ENCODE peak calls at places on chromosome 4, in six cellular contexts. D, L, Y, Z, O and M are unnamed samples.

GRCh38 chr4:161581262-161581661 is 582.5 kb downstream of the FSTL5 start:
- DNase-seq in Z (no peak), Y (no peak), O (no peak), L (no peak), D (no peak), M (no peak)

GRCh38 chr4:120750152-120750525 is 172.4 kb downstream of the PRDM5 start:
- DNase-seq in O (no peak), Z (no peak), Y (no peak), D (no peak), L (no peak), M (no peak)

GRCh38 chr4:140637836-140638235 is 69.1 kb upstream of the UCP1 start:
- DNase-seq in Z (no peak), O (peak; percentile 60), Y (peak; percentile 72), L (peak; percentile 41), D (peak; percentile 79), M (no peak)

GRCh38 chr4:185911556-185912064 is 99.6 kb upstream of the SORBS2 start:
- DNase-seq in O (no peak), Y (no peak), Z (peak; percentile 4), L (no peak), D (no peak), M (no peak)

GRCh38 chr4:121053601-121054143 is 18.7 kb downstream of the NDNF start:
- DNase-seq in D (no peak), Y (no peak), Z (no peak), O (no peak), L (no peak), M (peak; percentile 15)

GRCh38 chr4:170014359-170015008 is 11.7 kb downstream of the MFAP3L start:
- DNase-seq in Y (no peak), O (no peak), Z (no peak), D (no peak), L (no peak), M (no peak)

GRCh38 chr4:56686537-56687231 is 5.6 kb upstream of the HOPX start:
- DNase-seq in L (no peak), Y (no peak), D (no peak), O (no peak), Z (no peak), M (no peak)

GRCh38 chr4:67723949-67724348 is 23.0 kb upstream of the UBA6 start:
- DNase-seq in D (peak; percentile 78), Z (no peak), O (peak; percentile 37), L (peak; percentile 82), Y (no peak), M (no peak)

GRCh38 chr4:1051472-1051871 is 40.0 kb downstream of the FGFRL1 start:
- DNase-seq in Y (no peak), L (peak; percentile 17), O (no peak), D (no peak), Z (no peak), M (no peak)

GRCh38 chr4:140068247-140068646 is 85.7 kb downstream of the MAML3 start:
- DNase-seq in D (no peak), L (no peak), Z (no peak), Y (no peak), O (no peak), M (no peak)

GRCh38 chr4:173001571-173001970 is 167.0 kb upstream of the GALNT7 start:
- DNase-seq in Z (peak; percentile 82), D (no peak), Y (no peak), L (no peak), O (no peak), M (peak; percentile 69)

GRCh38 chr4:1156069-1156468 is 16.3 kb downstream of the SPON2 start:
- DNase-seq in D (no peak), Z (no peak), L (no peak), Y (no peak), O (no peak), M (no peak)

GRCh38 chr4:82419451-82419850 is 10.8 kb downstream of the HNRNPDL start:
- DNase-seq in Y (no peak), O (no peak), D (no peak), L (no peak), Z (no peak), M (no peak)

GRCh38 chr4:24686866-24687672 is 102.7 kb upstream of the DHX15 start:
- DNase-seq in Y (peak; percentile 65), O (peak; percentile 60), D (peak; percentile 78), Z (no peak), L (peak; percentile 66), M (peak; percentile 44)

GRCh38 chr4:118036336-118036735 is 2.0 kb downstream of the NDST3 start:
- DNase-seq in Z (no peak), Y (no peak), L (no peak), D (no peak), O (no peak), M (no peak)

GRCh38 chr4:159010563-159011260 is 92.2 kb upstream of the RAPGEF2 start:
- DNase-seq in L (no peak), Z (peak; percentile 67), Y (no peak), O (no peak), D (no peak), M (peak; percentile 64)

DNA sequence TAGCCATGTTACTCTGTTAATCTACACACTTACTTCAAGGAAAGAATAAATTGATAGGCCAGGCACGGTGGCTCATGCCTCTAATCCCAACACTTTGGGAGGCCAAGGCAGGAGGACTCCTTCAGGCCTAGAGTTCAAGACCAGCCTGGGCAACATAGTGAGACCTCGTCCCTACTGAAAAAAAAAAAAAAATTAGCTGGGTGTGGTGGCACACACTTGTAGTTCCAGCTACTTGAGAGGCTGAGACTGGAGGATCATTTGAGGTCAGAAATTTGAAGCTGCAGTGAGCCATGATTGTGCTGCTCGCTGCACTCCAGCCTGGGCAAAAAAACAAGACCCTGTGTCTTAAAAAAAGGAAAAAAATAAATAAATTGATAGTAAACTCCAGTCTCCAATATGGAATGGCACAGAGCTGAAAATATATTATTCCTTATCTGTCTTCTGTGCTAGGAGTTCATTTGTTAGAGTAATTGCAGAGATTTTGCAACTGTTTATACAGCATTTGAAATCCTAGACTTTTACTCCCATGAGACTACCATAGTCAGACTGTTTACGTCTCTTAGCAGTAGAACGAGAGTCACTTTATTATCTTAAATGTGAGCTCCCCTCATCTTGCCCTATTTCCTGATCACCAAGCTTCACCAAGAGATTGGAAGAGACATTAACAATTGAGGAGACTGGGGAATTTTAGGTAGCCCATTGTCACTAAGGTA is 18.8 kb upstream of the TMEM131L start:
- DNase-seq in Z (peak; percentile 83), L (no peak), O (no peak), Y (no peak), D (no peak), M (no peak)
- H3K4me2 ChIP-seq in Z (peak overlapping the region; percentile 95), L (no peak overlapping the region), O (no peak overlapping the region), Y (no peak overlapping the region), D (no peak overlapping the region), M (no peak overlapping the region)

GRCh38 chr4:165834116-165834515 is 38.9 kb upstream of the TLL1 start:
- DNase-seq in Y (no peak), L (no peak), D (no peak), O (no peak), Z (no peak), M (no peak)
- H4K20me1 ChIP-seq in Y (no peaks in the 10 kb centered on the region), L (no peaks in the 10 kb centered on the region), D (no peaks in the 10 kb centered on the region), O (no peaks in the 10 kb centered on the region), Z (no peaks in the 10 kb centered on the region), M (no peaks in the 10 kb centered on the region)

GRCh38 chr4:34733185-34733916 is 1511.0 kb downstream of the ARAP2 start:
- DNase-seq in Y (no peak), O (no peak), Z (no peak), D (peak; percentile 2), L (no peak), M (peak; percentile 7)

GRCh38 chr4:34732170-34732569 is 1512.1 kb downstream of the ARAP2 start:
- DNase-seq in D (no peak), L (no peak), O (no peak), Y (no peak), Z (no peak), M (no peak)

GRCh38 chr4:34731045-34731444 is 1513.3 kb downstream of the ARAP2 start:
- DNase-seq in Y (no peak), O (no peak), D (no peak), L (no peak), Z (no peak), M (no peak)

DNA sequence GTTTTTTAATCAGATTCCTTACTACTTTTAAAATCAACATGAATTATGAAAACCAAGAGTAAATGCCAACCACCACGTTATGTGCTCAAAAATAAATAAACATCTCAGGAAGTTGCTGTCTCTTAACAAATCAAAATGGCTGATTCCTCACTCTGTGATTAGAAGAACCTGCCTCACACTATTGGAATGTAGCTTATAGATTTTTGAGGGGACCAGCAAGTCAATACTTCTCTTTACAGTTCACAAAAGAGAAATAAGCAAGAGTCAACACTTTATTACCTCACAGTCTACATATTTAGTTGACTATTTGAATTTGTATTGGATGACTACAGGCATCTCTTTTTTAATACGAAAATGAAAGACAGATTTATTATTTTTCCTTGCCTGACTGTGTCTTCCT is 1511.7 kb downstream of the ARAP2 start:
- DNase-seq in L (no peak), O (no peak), D (no peak), Z (no peak), Y (no peak), M (no peak)
- H2AFZ ChIP-seq in L (no peak overlapping the region), O (no peak overlapping the region), D (peak overlapping the region; percentile 52), Z (no peak overlapping the region), Y (no peak overlapping the region), M (no peak overlapping the region)

GRCh38 chr4:157983300-157983699 is 189.5 kb downstream of the GASK1B start:
- DNase-seq in O (peak; percentile 2), D (no peak), Z (no peak), L (no peak), Y (no peak), M (no peak)

GRCh38 chr4:157980158-157980557 is 192.7 kb downstream of the GASK1B start:
- DNase-seq in D (no peak), Z (no peak), Y (no peak), L (no peak), O (no peak), M (no peak)

GRCh38 chr4:157978680-157979361 is 194.0 kb downstream of the GASK1B start:
- DNase-seq in Y (peak; percentile 89), L (peak; percentile 45), O (peak; percentile 61), D (peak; percentile 90), Z (peak; percentile 64), M (peak; percentile 22)

DNA sequence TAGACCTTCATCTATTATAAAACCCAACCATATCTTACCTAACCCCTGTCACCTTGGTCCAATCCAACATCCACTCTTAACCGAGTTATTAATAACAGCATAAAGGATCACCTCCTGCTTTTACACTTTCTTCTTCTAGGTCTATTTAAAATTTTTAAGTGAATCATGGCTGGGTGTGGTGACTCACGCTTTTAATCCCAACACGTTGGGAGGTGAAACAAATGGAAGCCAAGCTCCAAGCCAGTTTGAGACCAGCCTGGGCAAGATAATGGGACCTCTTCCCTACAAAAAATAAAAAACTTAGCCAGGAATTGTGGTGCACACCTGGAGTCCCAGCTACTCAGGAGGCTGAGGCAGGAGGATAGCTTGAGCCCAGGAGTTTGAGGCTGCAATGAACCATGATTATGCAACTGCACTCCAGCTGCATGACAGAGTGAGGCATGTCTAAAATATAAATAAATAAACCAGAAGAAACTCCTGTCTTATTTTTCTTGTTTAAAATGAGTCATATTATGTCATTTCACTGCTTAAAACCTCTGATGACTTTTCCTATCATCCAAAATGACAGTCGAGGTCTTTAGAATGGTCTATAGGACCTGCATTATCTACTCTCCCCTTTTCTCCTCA is 188.4 kb downstream of the GASK1B start:
- DNase-seq in D (no peak), Y (no peak), O (no peak), Z (no peak), L (no peak), M (no peak)
- H3K4me2 ChIP-seq in D (no peak overlapping the region), Y (no peak overlapping the region), O (no peak overlapping the region), Z (no peak overlapping the region), L (no peak overlapping the region), M (no peak overlapping the region)

DNA sequence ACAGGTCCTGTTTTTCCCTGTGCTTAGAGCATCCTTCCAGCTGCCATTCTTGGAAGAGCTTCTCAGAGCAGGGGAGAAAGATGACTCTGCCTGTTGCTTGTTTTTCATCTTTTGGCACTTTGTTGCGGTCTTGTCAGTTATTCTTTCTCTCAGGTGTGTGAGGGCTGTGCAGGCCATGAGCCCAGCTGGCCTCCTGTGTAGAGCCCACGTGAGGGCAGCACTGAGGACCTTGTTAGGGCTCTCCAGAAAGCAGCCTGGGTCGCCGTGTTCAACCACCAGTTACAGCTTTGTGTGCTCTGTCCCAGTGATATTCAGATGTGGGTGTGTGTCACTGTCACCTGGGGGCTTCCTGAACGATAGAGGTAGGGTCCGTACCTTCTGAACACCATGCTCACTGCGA is 52.8 kb downstream of the NOP14 start:
- DNase-seq in Z (no peak), L (no peak), O (peak; percentile 25), Y (peak; percentile 70), D (peak; percentile 48), M (no peak)
- H4K20me1 ChIP-seq in Z (peaks cover 3% of the 10 kb centered on the region), L (no peaks in the 10 kb centered on the region), O (peaks cover 7% of the 10 kb centered on the region), Y (no peaks in the 10 kb centered on the region), D (peaks cover 9% of the 10 kb centered on the region), M (no peaks in the 10 kb centered on the region)